ENCODE peak calls at places on chromosome 18, in eight cellular contexts. P is breast epithelium, W is heart left ventricle, J is spleen, B is tibial nerve, F is ovary, L is stomach, X is Peyer's patch. G is an unnamed sample.

GRCh38 chr18:68604256-68604655 is 110.7 kb downstream of the TMX3 start:
- DNase-seq in P (no peak), W (no peak), J (no peak), B (no peak), F (no peak), L (no peak), X (no peak), G (no peak)

GRCh38 chr18:25701821-25702220 is 349.9 kb upstream of the ZNF521 start:
- DNase-seq in P (no peak), W (no peak), J (no peak), B (no peak), F (no peak), L (no peak), X (no peak), G (no peak)

GRCh38 chr18:62336618-62337017 is 11.5 kb downstream of the TNFRSF11A start:
- DNase-seq in P (no peak), W (no peak), J (no peak), B (no peak), F (no peak), L (no peak), X (no peak), G (no peak)

GRCh38 chr18:12839526-12840196 is 44.4 kb downstream of the PTPN2 start:
- DNase-seq in P (no peak), W (no peak), J (no peak), B (no peak), F (no peak), L (no peak), X (no peak), G (no peak)

GRCh38 chr18:3492166-3492565 is 42.2 kb downstream of the TGIF1 start:
- DNase-seq in P (no peak), W (no peak), J (no peak), B (no peak), F (no peak), L (no peak), X (no peak), G (no peak)

GRCh38 chr18:6764382-6764781 is 34.9 kb downstream of the ARHGAP28 start:
- DNase-seq in P (no peak), W (no peak), J (no peak), B (no peak), F (no peak), L (no peak), X (no peak), G (no peak)

GRCh38 chr18:66393463-66393862 is 210.4 kb downstream of the CDH19 start:
- DNase-seq in P (no peak), W (no peak), J (no peak), B (no peak), F (no peak), L (no peak), X (no peak), G (no peak)

GRCh38 chr18:41150316-41150715 is 804.7 kb upstream of the PIK3C3 start:
- DNase-seq in P (no peak), W (no peak), J (no peak), B (no peak), F (no peak), L (no peak), X (no peak), G (no peak)

GRCh38 chr18:49959176-49959575 is 145.8 kb upstream of the ACAA2 start:
- DNase-seq in P (no peak), W (no peak), J (no peak), B (no peak), F (no peak), L (no peak), X (no peak), G (no peak)

GRCh38 chr18:47754311-47755101 is 176.0 kb downstream of the SMAD2 start:
- DNase-seq in P (no peak), W (no peak), J (no peak), B (no peak), F (no peak), L (peak), X (peak), G (peak)

GRCh38 chr18:47191956-47192355 is 15.8 kb upstream of the IER3IP1 start:
- DNase-seq in P (no peak), W (no peak), J (no peak), B (no peak), F (no peak), L (no peak), X (no peak), G (peak)

GRCh38 chr18:71784777-71785176 is 759.4 kb downstream of the CBLN2 start:
- DNase-seq in P (no peak), W (no peak), J (no peak), B (no peak), F (no peak), L (no peak), X (no peak), G (peak)

GRCh38 chr18:76948345-76948744 is 126.0 kb downstream of the ZNF236 start:
- DNase-seq in P (no peak), W (no peak), J (no peak), B (no peak), F (no peak), L (no peak), X (no peak), G (no peak)

GRCh38 chr18:25086876-25087275 is 265.1 kb downstream of the ZNF521 start:
- DNase-seq in P (no peak), W (no peak), J (no peak), B (no peak), F (no peak), L (no peak), X (no peak), G (no peak)

GRCh38 chr18:59354731-59355130 is 4.3 kb downstream of the LMAN1 start:
- DNase-seq in P (no peak), W (no peak), J (no peak), B (no peak), F (no peak), L (no peak), X (no peak), G (no peak)

GRCh38 chr18:680392-680791 is 22.9 kb downstream of the TYMS start:
- DNase-seq in P (no peak), W (no peak), J (no peak), B (no peak), F (no peak), L (no peak), X (no peak), G (no peak)

GRCh38 chr18:40215981-40216380 is 1739.1 kb upstream of the PIK3C3 start:
- DNase-seq in P (no peak), W (no peak), J (no peak), B (no peak), F (no peak), L (no peak), X (no peak), G (no peak)

GRCh38 chr18:48922801-48923730 is 27.7 kb downstream of the SMAD7 start:
- DNase-seq in P (no peak), W (peak), J (peak), B (peak), F (peak), L (peak), X (peak), G (no peak)

GRCh38 chr18:63148449-63149199 is 170.9 kb downstream of the BCL2 start:
- DNase-seq in P (no peak), W (no peak), J (no peak), B (no peak), F (no peak), L (no peak), X (no peak), G (no peak)

GRCh38 chr18:6661692-6662415 is 67.7 kb upstream of the ARHGAP28 start:
- DNase-seq in P (no peak), W (no peak), J (no peak), B (no peak), F (no peak), L (no peak), X (no peak), G (no peak)

GRCh38 chr18:45954070-45954712 is 12.9 kb downstream of the EPG5 start:
- DNase-seq in P (no peak), W (no peak), J (no peak), B (no peak), F (no peak), L (no peak), X (no peak), G (no peak)

GRCh38 chr18:29711931-29712330 is 1330.6 kb downstream of the DSC3 start:
- DNase-seq in P (no peak), W (no peak), J (no peak), B (no peak), F (no peak), L (no peak), X (no peak), G (no peak)

GRCh38 chr18:45249306-45249705 is 366.0 kb upstream of the SLC14A2 start:
- DNase-seq in P (no peak), W (no peak), J (no peak), B (no peak), F (no peak), L (no peak), X (no peak), G (peak)

GRCh38 chr18:37612941-37613340 is 47.3 kb upstream of the CELF4 start:
- DNase-seq in P (no peak), W (no peak), J (no peak), B (no peak), F (no peak), L (no peak), X (no peak), G (no peak)

GRCh38 chr18:46706968-46707367 is 49.9 kb downstream of the ST8SIA5 start:
- DNase-seq in P (no peak), W (no peak), J (no peak), B (no peak), F (no peak), L (no peak), X (no peak), G (no peak)

GRCh38 chr18:27861539-27861938 is 315.4 kb downstream of the CDH2 start:
- DNase-seq in P (no peak), W (no peak), J (no peak), B (no peak), F (no peak), L (no peak), X (no peak), G (no peak)

GRCh38 chr18:52287151-52287550 is 52.8 kb upstream of the DCC start:
- DNase-seq in P (no peak), W (no peak), J (no peak), B (no peak), F (no peak), L (no peak), X (no peak), G (no peak)

GRCh38 chr18:61664413-61665084 is 228.3 kb downstream of the RNF152 start:
- DNase-seq in P (no peak), W (no peak), J (no peak), B (no peak), F (no peak), L (no peak), X (no peak), G (no peak)

GRCh38 chr18:77025123-77025522 is 107.5 kb downstream of the MBP start:
- DNase-seq in P (no peak), W (no peak), J (no peak), B (no peak), F (no peak), L (no peak), X (no peak), G (no peak)

GRCh38 chr18:73891572-73892421 is 255.8 kb downstream of the FBXO15 start:
- DNase-seq in P (no peak), W (no peak), J (no peak), B (no peak), F (no peak), L (no peak), X (no peak), G (no peak)

GRCh38 chr18:64116806-64117205 is 32.1 kb downstream of the LINC00305 start:
- DNase-seq in P (no peak), W (no peak), J (no peak), B (no peak), F (no peak), L (no peak), X (no peak), G (no peak)

GRCh38 chr18:63869851-63870250 is 17.7 kb upstream of the SERPINB2 start:
- DNase-seq in P (no peak), W (no peak), J (no peak), B (no peak), F (no peak), L (no peak), X (no peak), G (no peak)

GRCh38 chr18:22344908-22345670 is 72.6 kb downstream of the CTAGE1 start:
- DNase-seq in P (no peak), W (no peak), J (no peak), B (no peak), F (peak), L (no peak), X (no peak), G (no peak)

DNA sequence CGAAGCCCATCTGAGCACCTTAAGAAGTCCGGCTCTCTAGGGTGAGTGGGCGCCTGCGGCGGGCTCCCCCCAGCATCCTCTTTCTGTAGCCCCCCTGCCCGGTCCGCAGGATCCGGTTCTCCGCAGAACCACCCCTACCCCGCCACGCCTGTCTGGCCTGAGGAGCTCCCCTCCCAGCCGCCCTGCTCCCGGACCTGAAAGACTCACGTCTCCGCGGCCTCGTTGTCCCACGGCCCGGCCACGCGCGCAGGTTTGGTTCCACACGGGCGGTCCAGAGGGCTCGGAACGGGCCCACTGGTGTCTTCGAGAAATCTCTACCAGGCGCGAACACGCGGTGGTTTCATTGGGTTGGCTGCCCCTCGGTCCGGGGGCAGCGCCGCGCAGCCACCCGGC is 237 bp downstream of the SLC39A6 start:
- DNase-seq in P (no peak), W (no peak), J (no peak), B (no peak), F (no peak), L (no peak), X (no peak), G (no peak)
- TF ChIP-seq POLR2A in P (no peak), W (no peak), J (no peak), B (no peak), F (no peak), L (no peak), X (no peak), G (no peak)

GRCh38 chr18:51196116-51196810 is 1.2 kb downstream of the MEX3C start:
- DNase-seq in P (peak), W (peak), J (peak), B (peak), F (peak), L (peak), X (peak), G (peak)

GRCh38 chr18:51195602-51196115 is 1.8 kb downstream of the MEX3C start:
- DNase-seq in P (peak), W (no peak), J (no peak), B (no peak), F (no peak), L (no peak), X (no peak), G (peak)

GRCh38 chr18:51195086-51195601 is 2.3 kb downstream of the MEX3C start:
- DNase-seq in P (no peak), W (no peak), J (no peak), B (no peak), F (no peak), L (no peak), X (no peak), G (no peak)

GRCh38 chr18:51197661-51198424 is at the start of gene MEX3C:
- DNase-seq in P (peak), W (peak), J (peak), B (peak), F (peak), L (peak), X (peak), G (peak)

DNA sequence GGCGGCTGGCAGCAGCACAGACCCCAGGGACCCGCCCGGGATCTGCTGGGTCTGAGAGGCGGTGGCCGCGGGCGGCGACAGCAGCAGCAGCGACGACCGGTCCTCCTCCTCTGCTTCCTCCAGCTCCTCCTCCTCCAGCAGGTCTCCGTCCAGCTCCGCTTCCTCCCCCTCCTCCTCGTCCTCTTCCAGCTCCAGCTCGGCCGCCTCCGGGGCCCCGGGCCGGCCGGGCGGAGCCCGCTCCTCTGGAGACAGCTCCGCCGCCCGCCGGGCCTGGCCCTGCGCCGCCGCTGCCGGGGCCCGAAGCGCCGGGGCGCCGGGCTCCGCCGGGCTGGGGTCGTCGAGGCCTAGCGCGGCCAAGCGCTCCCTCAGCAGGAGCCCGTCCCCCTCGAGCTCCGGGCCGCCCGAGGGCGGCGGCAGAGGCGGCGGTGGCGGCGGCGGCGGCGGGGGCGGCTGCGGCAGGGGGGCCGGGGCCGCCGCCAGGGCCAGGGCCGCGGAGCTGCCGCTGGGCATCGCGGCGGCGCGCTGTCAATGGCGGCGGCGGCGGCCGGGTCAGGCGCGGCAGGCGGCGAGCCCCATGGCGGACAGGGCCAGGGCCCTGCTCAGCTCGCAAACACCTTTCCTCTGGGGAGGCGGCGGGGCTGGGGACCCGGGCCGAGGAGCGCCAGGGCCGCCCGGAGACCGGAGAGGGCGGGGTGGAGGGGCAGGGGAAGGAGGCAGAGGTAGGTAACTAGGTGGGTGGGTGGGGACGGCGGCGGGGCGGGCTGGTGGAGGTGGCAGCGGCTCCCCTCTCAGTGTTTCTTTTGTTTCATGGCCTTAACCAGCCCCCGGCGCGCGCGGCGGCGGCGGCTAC is 445 bp downstream of the MEX3C start:
- DNase-seq in P (peak), W (peak), J (peak), B (no peak), F (peak), L (peak), X (peak), G (peak)
- TF ChIP-seq POLR2A in P (no peak), W (peak), J (peak), B (no peak), F (peak), L (no peak), X (peak), G (peak)

GRCh38 chr18:70376137-70376913 is 87.5 kb downstream of the SOCS6 start:
- DNase-seq in P (no peak), W (no peak), J (no peak), B (no peak), F (no peak), L (no peak), X (no peak), G (no peak)

GRCh38 chr18:70374154-70374553 is 85.3 kb downstream of the SOCS6 start:
- DNase-seq in P (no peak), W (no peak), J (no peak), B (no peak), F (no peak), L (no peak), X (no peak), G (no peak)

GRCh38 chr18:70377317-70377799 is 88.5 kb downstream of the SOCS6 start:
- DNase-seq in P (no peak), W (no peak), J (no peak), B (no peak), F (no peak), L (no peak), X (no peak), G (no peak)

GRCh38 chr18:70377857-70378701 is 89.2 kb downstream of the SOCS6 start:
- DNase-seq in P (no peak), W (no peak), J (no peak), B (no peak), F (no peak), L (no peak), X (no peak), G (peak)

GRCh38 chr18:70376914-70377258 is 88.0 kb downstream of the SOCS6 start:
- DNase-seq in P (no peak), W (no peak), J (no peak), B (no peak), F (no peak), L (no peak), X (no peak), G (no peak)
- TF ChIP-seq POLR2A in P (no peak), W (no peak), J (no peak), B (no peak), F (no peak), L (no peak), X (peak), G (no peak)

DNA sequence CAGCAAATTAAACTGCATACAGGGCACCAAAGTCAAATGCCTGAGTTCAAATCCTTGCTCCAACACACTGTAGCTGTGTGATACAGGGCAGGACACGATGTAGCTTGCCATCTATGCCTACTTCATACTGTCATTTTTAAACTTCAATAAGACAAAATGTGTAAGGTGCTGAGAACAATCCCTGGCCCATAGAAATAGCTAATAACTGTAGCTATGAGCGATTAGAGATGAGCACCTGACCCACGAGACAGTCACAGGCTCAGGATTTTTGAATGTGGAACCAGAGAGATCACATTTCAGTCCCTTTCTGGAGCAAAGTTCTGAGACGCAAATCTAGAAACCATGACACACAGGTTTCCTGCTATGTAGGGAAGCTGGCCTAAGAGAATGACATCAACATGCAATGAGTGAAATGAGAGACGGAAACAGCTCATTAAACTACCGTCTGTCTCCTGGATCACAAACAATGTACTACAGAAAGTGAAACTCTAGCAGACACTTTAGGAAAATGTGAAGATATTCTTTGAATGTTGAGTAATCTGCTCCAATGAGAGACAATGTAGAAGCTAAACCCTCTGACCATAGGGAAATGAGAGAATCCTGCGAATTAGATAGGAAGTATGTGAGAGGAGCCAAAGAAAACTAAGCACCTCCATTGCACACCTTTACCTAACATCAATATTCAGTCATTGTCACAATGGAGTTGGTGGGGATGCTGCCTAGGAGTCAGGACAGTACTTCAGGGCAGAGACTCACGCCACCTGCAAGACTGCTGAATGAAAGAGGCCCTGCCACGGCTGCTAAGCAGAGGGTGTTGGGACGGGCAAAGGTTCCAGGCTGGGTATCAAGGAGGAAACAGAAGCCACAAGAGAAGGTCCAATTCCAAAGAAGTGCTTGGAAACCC is 25.5 kb downstream of the B4GALT6 start:
- DNase-seq in P (no peak), W (no peak), J (no peak), B (no peak), F (no peak), L (no peak), X (no peak), G (no peak)
- TF ChIP-seq POLR2A in P (no peak), W (no peak), J (no peak), B (no peak), F (no peak), L (no peak), X (no peak), G (no peak)

DNA sequence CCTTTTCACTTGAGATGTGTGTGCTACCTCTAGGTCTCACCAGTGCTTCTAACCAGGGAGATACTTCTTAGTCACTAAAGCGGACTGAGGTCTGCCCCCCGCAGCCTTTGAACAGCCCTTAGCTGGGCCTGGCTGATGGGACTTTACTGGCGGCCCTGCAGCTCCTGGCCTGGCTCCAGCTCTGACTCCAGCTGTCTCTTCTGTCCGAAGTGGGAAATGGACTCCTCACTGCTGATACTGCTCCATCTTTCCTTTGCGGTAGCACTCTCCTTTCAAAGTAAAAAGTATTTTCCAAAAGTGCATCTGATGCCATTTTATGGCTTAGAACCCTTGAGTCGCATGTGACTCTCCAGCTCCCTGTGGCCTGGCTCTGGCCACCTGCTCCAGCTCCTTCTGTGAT is 64.5 kb downstream of the ATP9B start:
- DNase-seq in P (no peak), W (no peak), J (no peak), B (no peak), F (no peak), L (no peak), X (no peak), G (no peak)
- TF ChIP-seq POLR2A in P (no peak), W (no peak), J (no peak), B (no peak), F (no peak), L (no peak), X (no peak), G (no peak)

G was measured in erythroblast.